ENCODE peak calls at places on chromosomes 12 and 14, in four cellular contexts. One of them, this sample, is unnamed.

GRCh38 chr14:104211242-104211641 is 72.9 kb downstream of the KIF26A start:
- DNase-seq in IMR-90: no peak
- DNase-seq in H9: no peak
- DNase-seq in H1: no peak
- DNase-seq in this sample: no peak

GRCh38 chr12:28611501-28611900 is 421.2 kb downstream of the CCDC91 start:
- DNase-seq in IMR-90: no peak
- DNase-seq in H9: no peak
- DNase-seq in H1: no peak
- DNase-seq in this sample: no peak

GRCh38 chr12:28933864-28934527 is 215.1 kb upstream of the FAR2 start:
- DNase-seq in IMR-90: peak
- DNase-seq in H9: no peak
- DNase-seq in H1: no peak
- DNase-seq in this sample: no peak

GRCh38 chr14:24982472-24983155 is 67.3 kb downstream of the STXBP6 start:
- DNase-seq in IMR-90: peak
- DNase-seq in H9: no peak
- DNase-seq in H1: no peak
- DNase-seq in this sample: no peak

GRCh38 chr14:26917086-26917485 is 319.3 kb upstream of the NOVA1 start:
- DNase-seq in IMR-90: peak
- DNase-seq in H9: no peak
- DNase-seq in H1: no peak
- DNase-seq in this sample: peak

GRCh38 chr12:56071648-56072047 is 8.3 kb upstream of the ERBB3 start:
- DNase-seq in IMR-90: peak
- DNase-seq in H9: no peak
- DNase-seq in H1: no peak
- DNase-seq in this sample: no peak

GRCh38 chr12:50620050-50620974 is 115.5 kb downstream of the DIP2B start:
- DNase-seq in IMR-90: peak
- DNase-seq in H9: no peak
- DNase-seq in H1: peak
- DNase-seq in this sample: peak

GRCh38 chr12:52097045-52097666 is 17.7 kb downstream of the SMIM41 start:
- DNase-seq in IMR-90: no peak
- DNase-seq in H9: no peak
- DNase-seq in H1: no peak
- DNase-seq in this sample: no peak

GRCh38 chr14:94041551-94042346 is 15.6 kb downstream of the OTUB2 start:
- DNase-seq in IMR-90: peak
- DNase-seq in H9: no peak
- DNase-seq in H1: no peak
- DNase-seq in this sample: no peak

GRCh38 chr12:63068857-63069442 is 82.1 kb downstream of the AVPR1A start:
- DNase-seq in IMR-90: peak
- DNase-seq in H9: no peak
- DNase-seq in H1: no peak
- DNase-seq in this sample: peak

GRCh38 chr12:109740694-109741245 is 27.1 kb downstream of the FAM222A start:
- DNase-seq in IMR-90: no peak
- DNase-seq in H9: no peak
- DNase-seq in H1: no peak
- DNase-seq in this sample: peak

GRCh38 chr12:74747305-74747704 is 209.7 kb downstream of the ATXN7L3B start:
- DNase-seq in IMR-90: peak
- DNase-seq in H9: no peak
- DNase-seq in H1: no peak
- DNase-seq in this sample: peak

GRCh38 chr14:35385042-35385839 is 19.3 kb downstream of the NFKBIA start:
- DNase-seq in IMR-90: peak
- DNase-seq in H9: no peak
- DNase-seq in H1: no peak
- DNase-seq in this sample: no peak

GRCh38 chr14:103085106-103086091 is 1.4 kb downstream of the LBHD2 start:
- DNase-seq in IMR-90: no peak
- DNase-seq in H9: peak
- DNase-seq in H1: no peak
- DNase-seq in this sample: no peak

GRCh38 chr12:62346817-62347216 is 86.6 kb downstream of the USP15 start:
- DNase-seq in IMR-90: no peak
- DNase-seq in H9: no peak
- DNase-seq in H1: no peak
- DNase-seq in this sample: no peak

GRCh38 chr12:46332260-46332659 is 40.3 kb downstream of the SLC38A2 start:
- DNase-seq in IMR-90: peak
- DNase-seq in H9: no peak
- DNase-seq in H1: no peak
- DNase-seq in this sample: no peak

GRCh38 chr12:51028126-51028810 is 2.1 kb upstream of the SLC11A2 start:
- DNase-seq in IMR-90: peak
- DNase-seq in H9: peak
- DNase-seq in H1: peak
- DNase-seq in this sample: peak

GRCh38 chr14:74614508-74615495 is 2.8 kb upstream of the LTBP2 start:
- DNase-seq in IMR-90: no peak
- DNase-seq in H9: no peak
- DNase-seq in H1: no peak
- DNase-seq in this sample: no peak

GRCh38 chr12:12899530-12900380 is 8.4 kb downstream of the GPRC5A start:
- DNase-seq in IMR-90: peak
- DNase-seq in H9: no peak
- DNase-seq in H1: no peak
- DNase-seq in this sample: no peak

GRCh38 chr12:5022465-5023061 is 21.1 kb upstream of the KCNA5 start:
- DNase-seq in IMR-90: peak
- DNase-seq in H9: peak
- DNase-seq in H1: peak
- DNase-seq in this sample: peak

GRCh38 chr12:2179953-2180736 is 127.4 kb downstream of the CACNA1C start:
- DNase-seq in IMR-90: peak
- DNase-seq in H9: no peak
- DNase-seq in H1: no peak
- DNase-seq in this sample: no peak

GRCh38 chr12:6264402-6265037 is 46.0 kb upstream of the PLEKHG6 start:
- DNase-seq in IMR-90: no peak
- DNase-seq in H9: no peak
- DNase-seq in H1: no peak
- DNase-seq in this sample: peak

GRCh38 chr12:90253674-90254181 is 545.1 kb upstream of the ATP2B1 start:
- DNase-seq in IMR-90: peak
- DNase-seq in H9: peak
- DNase-seq in H1: no peak
- DNase-seq in this sample: peak

GRCh38 chr12:84638811-84639368 is 273.7 kb downstream of the SLC6A15 start:
- DNase-seq in IMR-90: peak
- DNase-seq in H9: no peak
- DNase-seq in H1: no peak
- DNase-seq in this sample: no peak

GRCh38 chr12:105107176-105107496 is 395 bp upstream of the WASHC4 start:
- DNase-seq in IMR-90: peak
- DNase-seq in H9: no peak
- DNase-seq in H1: no peak
- DNase-seq in this sample: no peak

GRCh38 chr14:38931969-38932652 is 170.9 kb downstream of the SEC23A start:
- DNase-seq in IMR-90: no peak
- DNase-seq in H9: peak
- DNase-seq in H1: no peak
- DNase-seq in this sample: peak

GRCh38 chr12:112243255-112243965 is 118.0 kb downstream of the TRAFD1 start:
- DNase-seq in IMR-90: no peak
- DNase-seq in H9: no peak
- DNase-seq in H1: no peak
- DNase-seq in this sample: no peak

GRCh38 chr12:57272337-57273151 is 21.6 kb upstream of the STAC3 start:
- DNase-seq in IMR-90: peak
- DNase-seq in H9: no peak
- DNase-seq in H1: no peak
- DNase-seq in this sample: peak

GRCh38 chr12:125797421-125798175 is 732.4 kb downstream of the AACS start:
- DNase-seq in IMR-90: no peak
- DNase-seq in H9: no peak
- DNase-seq in H1: no peak
- DNase-seq in this sample: peak

GRCh38 chr12:57126061-57126460 is 2.2 kb upstream of the LRP1 start:
- DNase-seq in IMR-90: no peak
- DNase-seq in H9: no peak
- DNase-seq in H1: no peak
- DNase-seq in this sample: no peak

GRCh38 chr12:123034022-123034541 is 53.6 kb downstream of the ARL6IP4 start:
- DNase-seq in IMR-90: no peak
- DNase-seq in H9: no peak
- DNase-seq in H1: no peak
- DNase-seq in this sample: no peak

GRCh38 chr14:23546450-23547035 is 5.0 kb downstream of the ZFHX2 start:
- DNase-seq in IMR-90: no peak
- DNase-seq in H9: no peak
- DNase-seq in H1: no peak
- DNase-seq in this sample: no peak

GRCh38 chr12:120474092-120474960 is 4.8 kb upstream of the SRSF9 start:
- DNase-seq in IMR-90: peak
- DNase-seq in H9: peak
- DNase-seq in H1: no peak
- DNase-seq in this sample: peak

GRCh38 chr14:59727073-59727661 is 143.4 kb downstream of the RTN1 start:
- DNase-seq in IMR-90: no peak
- DNase-seq in H9: no peak
- DNase-seq in H1: no peak
- DNase-seq in this sample: no peak

GRCh38 chr14:71250791-71251190 is 343.5 kb downstream of the PCNX1 start:
- DNase-seq in IMR-90: no peak
- DNase-seq in H9: no peak
- DNase-seq in H1: no peak
- DNase-seq in this sample: no peak

DNA sequence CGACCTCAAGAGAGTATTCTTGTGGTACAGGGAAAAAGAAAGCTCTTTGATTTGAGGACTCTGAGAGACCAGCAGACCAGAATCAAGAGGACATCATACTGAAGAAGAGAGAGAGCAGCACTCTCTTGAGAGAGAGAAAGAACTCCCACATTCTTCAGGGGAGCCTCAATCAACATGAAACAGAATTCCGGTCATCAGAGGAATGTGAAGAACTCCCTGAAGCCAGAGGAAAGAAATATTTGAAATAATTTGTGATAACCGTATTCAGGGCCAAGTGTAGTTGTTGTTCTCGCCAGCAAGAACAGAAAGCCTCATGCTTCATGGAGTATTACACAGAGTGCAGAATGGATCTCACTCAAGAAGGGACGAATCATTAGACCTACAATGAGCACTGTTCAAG is 363.8 kb upstream of the TMEM132C start:
- DNase-seq in IMR-90: no peak
- DNase-seq in H9: no peak
- DNase-seq in H1: peak
- DNase-seq in this sample: peak
- H4K5ac ChIP-seq in IMR-90: no peak
- H4K5ac ChIP-seq in H9: no peak
- H4K5ac ChIP-seq in H1: no peak
- H4K5ac ChIP-seq in this sample: no peak

GRCh38 chr14:89228921-89229639 is 188.0 kb downstream of the FOXN3 start:
- DNase-seq in IMR-90: no peak
- DNase-seq in H9: no peak
- DNase-seq in H1: no peak
- DNase-seq in this sample: no peak
- H4K5ac ChIP-seq in IMR-90: no peak
- H4K5ac ChIP-seq in H9: no peak
- H4K5ac ChIP-seq in H1: no peak
- H4K5ac ChIP-seq in this sample: no peak

GRCh38 chr12:96386794-96387193 is 13.4 kb downstream of the CDK17 start:
- DNase-seq in IMR-90: no peak
- DNase-seq in H9: no peak
- DNase-seq in H1: no peak
- DNase-seq in this sample: no peak

GRCh38 chr12:96383991-96384390 is 16.2 kb downstream of the CDK17 start:
- DNase-seq in IMR-90: no peak
- DNase-seq in H9: no peak
- DNase-seq in H1: no peak
- DNase-seq in this sample: no peak

GRCh38 chr12:96383371-96383770 is 16.9 kb downstream of the CDK17 start:
- DNase-seq in IMR-90: no peak
- DNase-seq in H9: no peak
- DNase-seq in H1: no peak
- DNase-seq in this sample: no peak

GRCh38 chr12:96392397-96392796 is 7.8 kb downstream of the CDK17 start:
- DNase-seq in IMR-90: no peak
- DNase-seq in H9: no peak
- DNase-seq in H1: no peak
- DNase-seq in this sample: no peak

GRCh38 chr12:96387981-96388380 is 12.3 kb downstream of the CDK17 start:
- DNase-seq in IMR-90: no peak
- DNase-seq in H9: no peak
- DNase-seq in H1: no peak
- DNase-seq in this sample: no peak
- H4K5ac ChIP-seq in IMR-90: no peak
- H4K5ac ChIP-seq in H9: no peak
- H4K5ac ChIP-seq in H1: no peak
- H4K5ac ChIP-seq in this sample: no peak

GRCh38 chr14:50897658-50898175 is 25.9 kb downstream of the ABHD12B start:
- DNase-seq in IMR-90: no peak
- DNase-seq in H9: no peak
- DNase-seq in H1: peak
- DNase-seq in this sample: no peak
- H4K5ac ChIP-seq in IMR-90: no peak
- H4K5ac ChIP-seq in H9: no peak
- H4K5ac ChIP-seq in H1: no peak
- H4K5ac ChIP-seq in this sample: no peak

GRCh38 chr14:37114559-37114958 is 57.8 kb downstream of the SLC25A21 start:
- DNase-seq in IMR-90: no peak
- DNase-seq in H9: no peak
- DNase-seq in H1: no peak
- DNase-seq in this sample: no peak
- H4K5ac ChIP-seq in IMR-90: no peak
- H4K5ac ChIP-seq in H9: no peak
- H4K5ac ChIP-seq in H1: no peak
- H4K5ac ChIP-seq in this sample: no peak

GRCh38 chr14:99671230-99672224 is 12.6 kb upstream of the CYP46A1 start:
- DNase-seq in IMR-90: no peak
- DNase-seq in H9: no peak
- DNase-seq in H1: no peak
- DNase-seq in this sample: peak

GRCh38 chr14:99668307-99668997 is 15.6 kb upstream of the CYP46A1 start:
- DNase-seq in IMR-90: no peak
- DNase-seq in H9: no peak
- DNase-seq in H1: no peak
- DNase-seq in this sample: no peak

GRCh38 chr14:99668998-99669314 is 15.1 kb upstream of the CYP46A1 start:
- DNase-seq in IMR-90: no peak
- DNase-seq in H9: no peak
- DNase-seq in H1: no peak
- DNase-seq in this sample: no peak

GRCh38 chr14:99672506-99673327 is 11.4 kb upstream of the CYP46A1 start:
- DNase-seq in IMR-90: no peak
- DNase-seq in H9: no peak
- DNase-seq in H1: no peak
- DNase-seq in this sample: peak

GRCh38 chr14:99670361-99671229 is 13.5 kb upstream of the CYP46A1 start:
- DNase-seq in IMR-90: peak
- DNase-seq in H9: no peak
- DNase-seq in H1: no peak
- DNase-seq in this sample: no peak
- H4K5ac ChIP-seq in IMR-90: peak
- H4K5ac ChIP-seq in H9: no peak
- H4K5ac ChIP-seq in H1: no peak
- H4K5ac ChIP-seq in this sample: no peak

This sample was measured in mesendoderm.